ENCODE peak calls at places on chromosomes 16 and 17, in five cellular contexts. L is effector CD8-positive, alpha-beta T cell; B is stimulated activated CD4-positive, alpha-beta T cell treated with anti-CD3 and anti-CD28 coated beads, TNF-alpha, amount 100 ng/mL, for 48 hours; F is H54; Y is stimulated activated CD8-positive, alpha-beta memory T cell treated with anti-CD3 and anti-CD28 coated beads, Interleukin-15, amount 100 ng/mL, for 4 hours. C is an unnamed sample.

GRCh38 chr17:38569701-38570512 is 35.8 kb downstream of the SRCIN1 start:
- DNase-seq in Y (no peak), L (no peak), F (no peak), B (no peak), C (no peak)

GRCh38 chr17:40598021-40598927 is 33.0 kb upstream of the CCR7 start:
- DNase-seq in L (no peak), Y (peak; percentile 54), B (peak; percentile 79), F (no peak), C (no peak)

GRCh38 chr16:90008708-90009145 is 10.5 kb downstream of the DBNDD1 start:
- DNase-seq in Y (peak; percentile 43), B (peak; percentile 35), L (peak; percentile 32), F (no peak), C (no peak)

GRCh38 chr17:8742274-8742673 is 2.4 kb downstream of the CCDC42 start:
- DNase-seq in F (no peak), Y (no peak), B (no peak), L (no peak), C (no peak)

GRCh38 chr16:58384437-58385055 is 7.7 kb upstream of the GINS3 start:
- DNase-seq in F (no peak), Y (no peak), B (no peak), L (no peak), C (no peak)

GRCh38 chr17:80279895-80280294 is 19.2 kb downstream of the RNF213 start:
- DNase-seq in B (no peak), L (no peak), F (no peak), Y (no peak), C (no peak)

GRCh38 chr17:17603178-17603894 is 11.8 kb upstream of the PEMT start:
- DNase-seq in Y (no peak), B (no peak), L (no peak), F (no peak), C (no peak)

GRCh38 chr17:35796942-35797341 is 1.5 kb upstream of the MMP28 start:
- DNase-seq in F (no peak), Y (no peak), B (no peak), L (no peak), C (no peak)

GRCh38 chr17:2892305-2892971 is 96.2 kb downstream of the RAP1GAP2 start:
- DNase-seq in F (peak; percentile 90), Y (no peak), L (no peak), B (no peak), C (peak; percentile 90)

GRCh38 chr16:73233423-73233762 is 185.5 kb upstream of the ZFHX3 start:
- DNase-seq in Y (no peak), L (no peak), B (no peak), F (no peak), C (no peak)

C was measured in PC-9.